ENCODE peak calls at places on chromosomes 5 and 9, in six cellular contexts. N is M059J; Q is HTR-8/SVneo; A is AG10803; T is uterus; S is activated naive CD4-positive, alpha-beta T cell treated with anti-CD3 and anti-CD28 coated beads, Interleukin-2, amount 10 ng/mL, durations not matched to agents 7 days and 5 days. U is an unnamed sample.

GRCh38 chr9:97293207-97293721 is 14.2 kb upstream of the CCDC180 start:
- DNase-seq in A (peak; percentile 39), T (no peak), S (no peak), N (peak; percentile 94), Q (no peak), U (peak; percentile 88)

GRCh38 chr5:138637256-138637655 is 62.1 kb upstream of the HSPA9 start:
- DNase-seq in A (no peak), Q (no peak), T (no peak), N (no peak), S (no peak), U (no peak)

GRCh38 chr9:19517202-19517942 is 108.6 kb downstream of the ACER2 start:
- DNase-seq in T (no peak), N (no peak), Q (no peak), S (peak; percentile 29), A (no peak), U (peak; percentile 28)

GRCh38 chr5:30505014-30505886 is 688.2 kb upstream of the CDH6 start:
- DNase-seq in A (no peak), S (no peak), Q (peak; percentile 53), T (no peak), N (peak; percentile 25), U (peak; percentile 81)

GRCh38 chr5:37571974-37572373 is 192.9 kb downstream of the WDR70 start:
- DNase-seq in N (no peak), S (no peak), Q (no peak), T (no peak), A (no peak), U (no peak)

GRCh38 chr5:127650649-127651048 is 1.8 kb downstream of the CTXN3 start:
- DNase-seq in Q (no peak), T (no peak), A (no peak), S (no peak), N (peak; percentile 83), U (peak; percentile 60)

GRCh38 chr9:83299094-83299493 is 236.2 kb upstream of the RASEF start:
- DNase-seq in A (no peak), N (no peak), T (no peak), S (no peak), Q (no peak), U (peak; percentile 6)

GRCh38 chr9:21432640-21433425 is 7.4 kb upstream of the IFNA1 start:
- DNase-seq in T (no peak), N (no peak), Q (no peak), A (no peak), S (no peak), U (no peak)

GRCh38 chr9:127805620-127806019 is 2.9 kb downstream of the FPGS start:
- DNase-seq in A (no peak), T (no peak), N (no peak), S (peak; percentile 55), Q (no peak), U (no peak)

GRCh38 chr5:4081466-4081865 is 485.8 kb downstream of the IRX1 start:
- DNase-seq in S (no peak), N (no peak), T (no peak), Q (no peak), A (no peak), U (no peak)

GRCh38 chr5:137022043-137022442 is 477.1 kb downstream of the SPOCK1 start:
- DNase-seq in S (no peak), Q (no peak), A (peak; percentile 40), T (peak; percentile 23), N (peak; percentile 42), U (no peak)

GRCh38 chr5:132459983-132460834 is 30.4 kb downstream of the IRF1 start:
- DNase-seq in A (no peak), N (peak; percentile 56), Q (no peak), T (no peak), S (peak; percentile 25), U (peak; percentile 36)

GRCh38 chr9:22211588-22212360 is 202.7 kb upstream of the CDKN2B start:
- DNase-seq in Q (peak; percentile 54), S (no peak), T (no peak), N (peak; percentile 99), A (peak; percentile 94), U (peak; percentile 94)

GRCh38 chr5:36177715-36178556 is 26.0 kb downstream of the SKP2 start:
- DNase-seq in N (peak; percentile 49), T (no peak), Q (peak; percentile 31), S (no peak), A (peak; percentile 57), U (peak; percentile 23)

GRCh38 chr5:146461319-146461718 is 14.2 kb downstream of the TCERG1 start:
- DNase-seq in S (no peak), A (peak; percentile 15), T (no peak), Q (no peak), N (peak; percentile 66), U (peak; percentile 21)

GRCh38 chr5:74196233-74196632 is 444.3 kb downstream of the ENC1 start:
- DNase-seq in A (no peak), Q (no peak), N (no peak), S (no peak), T (no peak), U (no peak)

GRCh38 chr9:34252670-34253459 is 74.0 kb downstream of the UBAP1 start:
- DNase-seq in T (peak; percentile 72), Q (no peak), S (peak; percentile 76), N (peak; percentile 84), A (peak; percentile 50), U (peak; percentile 62)

GRCh38 chr9:3526903-3527652 is 1.3 kb upstream of the RFX3 start:
- DNase-seq in Q (no peak), T (no peak), N (peak; percentile 41), A (peak; percentile 12), S (peak; percentile 82), U (no peak)

GRCh38 chr5:141508440-141508807 is 19.5 kb downstream of the PCDHGC5 start:
- DNase-seq in N (no peak), Q (no peak), A (no peak), T (no peak), S (no peak), U (peak; percentile 50)

GRCh38 chr5:54329731-54330709 is 19.6 kb upstream of the ARL15 start:
- DNase-seq in N (peak; percentile 98), Q (peak; percentile 84), A (peak; percentile 96), T (no peak), S (no peak), U (peak; percentile 85)

GRCh38 chr5:125295405-125295872 is 549.0 kb upstream of the ZNF608 start:
- DNase-seq in Q (no peak), N (peak; percentile 29), T (no peak), S (no peak), A (peak; percentile 4), U (peak; percentile 26)

GRCh38 chr9:98742325-98743280 is 33.9 kb upstream of the GABBR2 start:
- DNase-seq in T (no peak), N (peak; percentile 28), Q (no peak), S (no peak), A (peak; percentile 29), U (peak; percentile 71)

GRCh38 chr9:115117999-115118470 is at the start of gene TNC:
- DNase-seq in T (peak; percentile 74), S (no peak), A (peak; percentile 90), Q (peak; percentile 28), N (peak; percentile 94), U (peak; percentile 84)

GRCh38 chr5:112366987-112367386 is 52.1 kb downstream of the EPB41L4A start:
- DNase-seq in S (no peak), T (no peak), N (no peak), Q (peak; percentile 10), A (no peak), U (no peak)

GRCh38 chr9:16787724-16788123 is 82.7 kb downstream of the BNC2 start:
- DNase-seq in N (peak; percentile 13), T (no peak), A (peak; percentile 20), Q (no peak), S (no peak), U (peak; percentile 83)

GRCh38 chr5:146965781-146966659 is 87.5 kb upstream of the PPP2R2B start:
- DNase-seq in A (peak; percentile 71), T (peak; percentile 24), S (peak; percentile 59), Q (peak; percentile 67), N (peak; percentile 74), U (peak; percentile 64)

GRCh38 chr5:73387630-73388370 is 60.8 kb downstream of the FOXD1 start:
- DNase-seq in S (peak; percentile 84), T (no peak), Q (no peak), N (peak; percentile 40), A (no peak), U (peak; percentile 75)

GRCh38 chr5:89268460-89268859 is 385.5 kb upstream of the MEF2C start:
- DNase-seq in T (no peak), Q (no peak), A (peak; percentile 36), S (no peak), N (no peak), U (no peak)

GRCh38 chr9:110027624-110028023 is 180.3 kb downstream of the C9orf152 start:
- DNase-seq in T (no peak), S (no peak), A (peak; percentile 74), N (peak; percentile 82), Q (no peak), U (peak; percentile 52)

GRCh38 chr9:131731237-131731995 is 8.5 kb downstream of the RAPGEF1 start:
- DNase-seq in T (no peak), Q (no peak), N (no peak), S (peak; percentile 71), A (no peak), U (no peak)

GRCh38 chr9:133290751-133291302 is 15.8 kb upstream of the ABO start:
- DNase-seq in S (no peak), Q (no peak), A (no peak), T (no peak), N (no peak), U (no peak)

GRCh38 chr9:134214395-134214765 is 50.0 kb upstream of the RNU6ATAC start:
- DNase-seq in Q (no peak), S (no peak), T (no peak), N (no peak), A (no peak), U (no peak)

GRCh38 chr5:84231390-84231789 is 153.3 kb downstream of the EDIL3 start:
- DNase-seq in A (no peak), N (no peak), T (no peak), S (no peak), Q (no peak), U (no peak)

GRCh38 chr5:142520885-142521284 is 165.0 kb downstream of the FGF1 start:
- DNase-seq in N (peak; percentile 77), Q (no peak), A (peak; percentile 62), S (no peak), T (no peak), U (no peak)

GRCh38 chr9:16152276-16153065 is 599.6 kb downstream of the CCDC171 start:
- DNase-seq in N (no peak), A (no peak), Q (no peak), T (no peak), S (no peak), U (no peak)

GRCh38 chr5:180086816-180087426 is 15.4 kb upstream of the RNF130 start:
- DNase-seq in T (no peak), S (no peak), N (no peak), Q (no peak), A (no peak), U (no peak)

GRCh38 chr9:136821333-136822031 is 13.7 kb downstream of the RABL6 start:
- DNase-seq in S (no peak), A (no peak), T (no peak), N (no peak), Q (no peak), U (no peak)

GRCh38 chr5:58261605-58262004 is 198.3 kb downstream of the PLK2 start:
- DNase-seq in Q (no peak), A (peak; percentile 76), N (peak; percentile 80), S (no peak), T (no peak), U (peak; percentile 16)

GRCh38 chr5:56813302-56813701 is 2.0 kb upstream of the MAP3K1 start:
- DNase-seq in S (no peak), Q (no peak), T (no peak), A (no peak), N (no peak), U (no peak)